ENCODE peak calls at places on chromosomes 3 and 15, in seven cellular contexts. I is coronary artery; R is activated CD8-positive, alpha-beta memory T cell treated with anti-CD3 and anti-CD28 coated beads, Interleukin-2, amount 50 U/mL, for 4 hours; F is NCI-H1417; S is foreskin fibroblast; U is WTC11; D is lower leg skin. L is an unnamed sample.

GRCh38 chr3:57784089-57784735 is 28.1 kb downstream of the SLMAP start:
- DNase-seq in I (no peak), R (no peak), F (no peak), S (no peak), U (no peak), D (no peak), L (no peak)

GRCh38 chr3:164419220-164419619 is 659.1 kb downstream of the SI start:
- DNase-seq in I (no peak), R (no peak), F (no peak), S (no peak), U (no peak), D (no peak), L (no peak)

GRCh38 chr3:128330301-128330845 is 136.3 kb downstream of the DNAJB8 start:
- DNase-seq in I (no peak), R (no peak), F (no peak), S (no peak), U (no peak), D (no peak), L (no peak)

GRCh38 chr3:33115024-33115768 is 1.4 kb downstream of the CRTAP start:
- DNase-seq in I (peak; percentile 88), R (no peak), F (peak; percentile 5), S (peak; percentile 94), U (no peak), D (peak; percentile 94), L (peak; percentile 91)

GRCh38 chr3:196525141-196525540 is 10.0 kb upstream of the SMCO1 start:
- DNase-seq in I (no peak), R (no peak), F (no peak), S (no peak), U (no peak), D (no peak), L (no peak)

GRCh38 chr15:89932880-89933279 is 20.1 kb upstream of the ARPIN start:
- DNase-seq in I (no peak), R (no peak), F (no peak), S (no peak), U (no peak), D (no peak), L (no peak)

GRCh38 chr3:120498947-120499346 is 48.2 kb upstream of the FSTL1 start:
- DNase-seq in I (no peak), R (no peak), F (no peak), S (peak; percentile 96), U (no peak), D (no peak), L (peak; percentile 65)

GRCh38 chr3:52277972-52278509 is 408 bp downstream of the WDR82 start:
- DNase-seq in I (peak; percentile 84), R (peak; percentile 63), F (peak; percentile 79), S (no peak), U (peak; percentile 61), D (peak; percentile 55), L (peak; percentile 81)

GRCh38 chr3:43477600-43477999 is 144.2 kb downstream of the ANO10 start:
- DNase-seq in I (no peak), R (peak; percentile 70), F (no peak), S (no peak), U (no peak), D (peak; percentile 18), L (no peak)

GRCh38 chr3:187809979-187810568 is 64.8 kb upstream of the BCL6 start:
- DNase-seq in I (no peak), R (no peak), F (no peak), S (no peak), U (no peak), D (no peak), L (no peak)

GRCh38 chr3:165158011-165158410 is 38.2 kb downstream of the SLITRK3 start:
- DNase-seq in I (no peak), R (no peak), F (no peak), S (no peak), U (no peak), D (no peak), L (no peak)

GRCh38 chr3:94440767-94441493 is 378.1 kb downstream of the NSUN3 start:
- DNase-seq in I (no peak), R (no peak), F (no peak), S (peak; percentile 36), U (no peak), D (no peak), L (no peak)

GRCh38 chr3:138493804-138494606 is 59.6 kb downstream of the ESYT3 start:
- DNase-seq in I (no peak), R (no peak), F (no peak), S (peak; percentile 86), U (no peak), D (no peak), L (no peak)

GRCh38 chr15:71437404-71437803 is 322.1 kb downstream of the THSD4 start:
- DNase-seq in I (no peak), R (no peak), F (no peak), S (no peak), U (no peak), D (no peak), L (no peak)

GRCh38 chr3:57691411-57692133 is 1.3 kb downstream of the DENND6A start:
- DNase-seq in I (no peak), R (no peak), F (no peak), S (no peak), U (no peak), D (no peak), L (no peak)

GRCh38 chr3:126358038-126358815 is 1.0 kb upstream of the KLF15 start:
- DNase-seq in I (no peak), R (no peak), F (peak; percentile 70), S (no peak), U (peak; percentile 63), D (no peak), L (peak; percentile 81)

GRCh38 chr3:124078978-124079911 is 87.3 kb upstream of the ROPN1 start:
- DNase-seq in I (no peak), R (no peak), F (peak; percentile 24), S (peak; percentile 24), U (no peak), D (no peak), L (peak; percentile 75)

L was measured in neural progenitor cell.